ENCODE peak calls at places on chromosome 22, in seven cellular contexts. J is fibroblast of lung, W is SK-N-SH, T is HCT116, P is IMR-90, C is endothelial cell of umbilical vein, K is neuronal stem cell. E is an unnamed sample.
A peak's percentile ranks its signal among the peaks of the same experiment; 100 is the strongest.

GRCh38 chr22:24442352-24442744 is 14.9 kb downstream of the ADORA2A start:
- DNase-seq in J (no peak), W (peak; percentile 36), T (no peak), P (no peak), C (no peak), K (no peak), E (no peak)

GRCh38 chr22:36334838-36335603 is 52.7 kb downstream of the MYH9 start:
- DNase-seq in J (peak; percentile 90), W (no peak), T (no peak), P (peak; percentile 84), C (no peak), K (no peak), E (peak; percentile 85)

GRCh38 chr22:19473578-19473977 is 5.4 kb downstream of the UFD1 start:
- DNase-seq in J (no peak), W (no peak), T (no peak), P (no peak), C (no peak), K (no peak), E (peak; percentile 22)

GRCh38 chr22:47687776-47688175 is 925.3 kb downstream of the TBC1D22A start:
- DNase-seq in J (no peak), W (no peak), T (no peak), P (no peak), C (no peak), K (no peak), E (no peak)

GRCh38 chr22:24486501-24486921 is 8.6 kb upstream of the UPB1 start:
- DNase-seq in J (peak; percentile 97), W (no peak), T (no peak), P (peak; percentile 82), C (peak; percentile 77), K (no peak), E (peak; percentile 91)

GRCh38 chr22:35541254-35541748 is 670 bp downstream of the RASD2 start:
- DNase-seq in J (no peak), W (peak; percentile 77), T (no peak), P (no peak), C (no peak), K (no peak), E (peak; percentile 55)

GRCh38 chr22:45211435-45211834 is 29.3 kb downstream of the KIAA0930 start:
- DNase-seq in J (no peak), W (no peak), T (no peak), P (no peak), C (no peak), K (no peak), E (peak; percentile 76)

GRCh38 chr22:19962909-19963806 is 21.5 kb upstream of the TXNRD2 start:
- DNase-seq in J (peak; percentile 53), W (no peak), T (peak; percentile 86), P (peak; percentile 58), C (peak; percentile 43), K (no peak), E (peak; percentile 94)

GRCh38 chr22:45510376-45511232 is 7.9 kb downstream of the FBLN1 start:
- DNase-seq in J (peak; percentile 53), W (no peak), T (no peak), P (no peak), C (no peak), K (no peak), E (peak; percentile 44)

GRCh38 chr22:23282516-23282915 is 102.2 kb downstream of the BCR start:
- DNase-seq in J (no peak), W (no peak), T (no peak), P (no peak), C (no peak), K (no peak), E (no peak)

GRCh38 chr22:48754611-48755331 is 1072.9 kb downstream of the BRD1 start:
- DNase-seq in J (no peak), W (no peak), T (no peak), P (no peak), C (no peak), K (no peak), E (no peak)

GRCh38 chr22:24775769-24776492 is 1.4 kb upstream of the PIWIL3 start:
- DNase-seq in J (no peak), W (no peak), T (no peak), P (peak; percentile 26), C (no peak), K (no peak), E (no peak)

GRCh38 chr22:39472570-39473556 is 16.1 kb downstream of the MGAT3 start:
- DNase-seq in J (no peak), W (no peak), T (no peak), P (no peak), C (no peak), K (no peak), E (no peak)

GRCh38 chr22:49042066-49042465 is 785.6 kb downstream of the BRD1 start:
- DNase-seq in J (no peak), W (no peak), T (no peak), P (no peak), C (no peak), K (no peak), E (no peak)

GRCh38 chr22:46203590-46203980 is 46.5 kb downstream of the CDPF1 start:
- DNase-seq in J (no peak), W (no peak), T (no peak), P (no peak), C (no peak), K (no peak), E (no peak)

GRCh38 chr22:49233507-49234100 is 594.1 kb downstream of the BRD1 start:
- DNase-seq in J (no peak), W (no peak), T (no peak), P (no peak), C (no peak), K (no peak), E (no peak)

GRCh38 chr22:28779833-28780232 is 7.3 kb downstream of the CCDC117 start:
- DNase-seq in J (no peak), W (no peak), T (no peak), P (no peak), C (no peak), K (no peak), E (no peak)

GRCh38 chr22:29152381-29153138 is 53.1 kb upstream of the EMID1 start:
- DNase-seq in J (peak; percentile 26), W (no peak), T (no peak), P (no peak), C (no peak), K (no peak), E (no peak)

GRCh38 chr22:26565889-26566288 is 24.0 kb downstream of the TPST2 start:
- DNase-seq in J (no peak), W (no peak), T (no peak), P (no peak), C (no peak), K (no peak), E (no peak)

GRCh38 chr22:26565181-26565580 is 24.8 kb downstream of the TPST2 start:
- DNase-seq in J (no peak), W (no peak), T (no peak), P (no peak), C (no peak), K (no peak), E (no peak)

GRCh38 chr22:26566994-26567393 is 22.9 kb downstream of the TPST2 start:
- DNase-seq in J (no peak), W (no peak), T (no peak), P (no peak), C (no peak), K (no peak), E (no peak)

GRCh38 chr22:26568207-26568706 is 21.7 kb downstream of the TPST2 start:
- DNase-seq in J (peak; percentile 74), W (no peak), T (no peak), P (peak; percentile 12), C (peak; percentile 57), K (peak; percentile 49), E (no peak)

GRCh38 chr22:26567610-26568009 is 22.3 kb downstream of the TPST2 start:
- DNase-seq in J (no peak), W (no peak), T (no peak), P (no peak), C (no peak), K (no peak), E (no peak)
- H3K4me3 ChIP-seq in J (no peak overlapping the region), W (no peak overlapping the region), T (no peak overlapping the region), P (no peak overlapping the region), C (no peak overlapping the region), K (peak overlapping the region; percentile 10), E (no peak overlapping the region)

GRCh38 chr22:42649261-42650056 is at the start of gene CYB5R3:
- DNase-seq in J (peak; percentile 82), W (peak; percentile 95), T (peak; percentile 42), P (peak; percentile 73), C (peak; percentile 81), K (peak; percentile 66), E (peak; percentile 95)
- H2AFZ ChIP-seq in J (peak within 1 kb of the TSS; percentile 61), W (peak within 1 kb of the TSS; percentile 65), T (no peak within 1 kb of the TSS), P (peak within 1 kb of the TSS; percentile 98), C (peak within 1 kb of the TSS; percentile 82), K (peak within 1 kb of the TSS; percentile 94), E (peak within 1 kb of the TSS; percentile 73)

GRCh38 chr22:18083406-18083805 is 5.6 kb downstream of the PEX26 start:
- DNase-seq in J (no peak), W (no peak), T (no peak), P (no peak), C (no peak), K (no peak), E (no peak)

GRCh38 chr22:18085188-18085587 is 7.4 kb downstream of the PEX26 start:
- DNase-seq in J (peak; percentile 20), W (no peak), T (no peak), P (peak; percentile 34), C (no peak), K (no peak), E (peak; percentile 70)

GRCh38 chr22:18079706-18080230 is 2.0 kb downstream of the PEX26 start:
- DNase-seq in J (no peak), W (no peak), T (no peak), P (no peak), C (no peak), K (no peak), E (no peak)

GRCh38 chr22:18081416-18081815 is 3.6 kb downstream of the PEX26 start:
- DNase-seq in J (no peak), W (no peak), T (no peak), P (no peak), C (no peak), K (no peak), E (no peak)

GRCh38 chr22:18082467-18082866 is 4.7 kb downstream of the PEX26 start:
- DNase-seq in J (no peak), W (no peak), T (no peak), P (no peak), C (no peak), K (no peak), E (no peak)
- H3K9ac ChIP-seq in J (no peak overlapping the region), W (no peak overlapping the region), T (no peak overlapping the region), P (no peak overlapping the region), C (no peak overlapping the region), K (no peak overlapping the region), E (no peak overlapping the region)

DNA sequence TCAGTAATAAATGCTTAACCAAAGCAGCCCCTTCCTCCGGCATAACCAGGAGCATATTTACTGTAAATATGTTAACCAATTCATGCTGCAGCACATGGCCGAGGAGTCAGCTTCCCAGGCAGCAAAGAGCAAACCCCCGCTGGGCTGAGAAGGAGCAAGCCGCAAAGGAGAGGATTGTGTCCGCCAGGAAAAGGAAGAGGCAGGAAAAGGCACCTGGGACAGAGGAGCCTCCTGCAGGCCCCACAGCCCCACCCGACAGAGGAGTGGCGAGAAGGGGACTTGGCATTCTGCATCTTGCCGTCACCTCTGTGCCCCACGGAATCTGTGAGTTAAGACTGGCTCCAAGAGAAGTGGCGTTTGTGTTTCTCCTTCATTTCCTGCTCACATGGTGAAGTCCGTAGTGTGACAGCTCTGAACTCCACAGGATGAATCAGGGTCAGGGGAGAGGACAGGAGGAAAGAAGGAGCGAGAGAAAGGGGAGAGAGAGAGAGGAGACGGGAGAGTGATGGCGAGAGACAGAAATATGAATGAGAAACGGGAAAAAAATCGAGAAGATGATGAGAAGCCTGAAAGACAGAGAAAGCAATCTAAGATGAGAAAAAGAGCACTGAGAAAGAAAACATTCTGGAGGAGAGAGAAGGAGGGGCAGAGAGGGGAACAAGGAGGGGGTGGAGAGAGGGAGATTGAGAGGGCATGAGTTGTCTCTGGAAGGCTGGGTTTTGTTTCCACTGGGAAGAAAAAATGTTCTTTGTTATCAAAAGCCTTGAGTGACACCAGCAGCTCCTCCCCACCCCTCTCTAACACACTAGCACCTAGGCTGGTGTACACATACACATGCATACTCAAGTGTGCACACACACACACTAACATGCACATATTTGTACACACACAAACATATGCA is 489.6 kb downstream of the MN1 start:
- DNase-seq in J (peak; percentile 47), W (no peak), T (no peak), P (no peak), C (no peak), K (no peak), E (no peak)
- H3K4me3 ChIP-seq in J (no peak overlapping the region), W (no peak overlapping the region), T (no peak overlapping the region), P (no peak overlapping the region), C (no peak overlapping the region), K (peak overlapping the region; percentile 49), E (no peak overlapping the region)